ENCODE peak calls at places on chromosomes 3 and 15, in five cellular contexts. E, J, N, W and C are unnamed samples.

GRCh38 chr3:141093397-141093796 is 42.2 kb downstream of the SPSB4 start:
- DNase-seq in E (no peak), J (no peak), N (no peak), W (no peak), C (no peak)

GRCh38 chr3:183301937-183302580 is 49.0 kb downstream of the B3GNT5 start:
- DNase-seq in E (no peak), J (peak; percentile 16), N (no peak), W (no peak), C (no peak)

GRCh38 chr15:39667382-39668127 is 86.7 kb downstream of the THBS1 start:
- DNase-seq in E (no peak), J (no peak), N (no peak), W (no peak), C (no peak)

GRCh38 chr15:52290800-52291199 is 4.8 kb downstream of the MYO5C start:
- DNase-seq in E (no peak), J (no peak), N (no peak), W (no peak), C (no peak)

GRCh38 chr15:56619881-56620280 is 113.4 kb downstream of the ZNF280D start:
- DNase-seq in E (no peak), J (no peak), N (no peak), W (no peak), C (no peak)

GRCh38 chr3:122310361-122310760 is 14.7 kb upstream of the CSTA start:
- DNase-seq in E (no peak), J (no peak), N (no peak), W (no peak), C (peak; percentile 52)

GRCh38 chr15:58487041-58487723 is 55.4 kb downstream of the LIPC start:
- DNase-seq in E (no peak), J (no peak), N (no peak), W (no peak), C (no peak)

GRCh38 chr3:135633078-135633477 is 332.4 kb upstream of the PPP2R3A start:
- DNase-seq in E (no peak), J (no peak), N (no peak), W (no peak), C (no peak)

GRCh38 chr3:57974796-57975388 is 33.3 kb upstream of the FLNB start:
- DNase-seq in E (peak; percentile 91), J (peak; percentile 98), N (no peak), W (no peak), C (no peak)

GRCh38 chr3:194844046-194844445 is 158.4 kb downstream of the FAM43A start:
- DNase-seq in E (no peak), J (no peak), N (no peak), W (no peak), C (no peak)

GRCh38 chr3:151460240-151460639 is 621 bp downstream of the IGSF10 start:
- DNase-seq in E (peak; percentile 5), J (no peak), N (no peak), W (no peak), C (no peak)

GRCh38 chr15:56058986-56059385 is 65.6 kb upstream of the NEDD4 start:
- DNase-seq in E (no peak), J (no peak), N (no peak), W (no peak), C (no peak)

GRCh38 chr3:142889263-142890014 is 556 bp upstream of the PCOLCE2 start:
- DNase-seq in E (no peak), J (no peak), N (no peak), W (no peak), C (no peak)

GRCh38 chr3:168459229-168459784 is 363.6 kb upstream of the GOLIM4 start:
- DNase-seq in E (peak; percentile 69), J (peak; percentile 46), N (no peak), W (no peak), C (no peak)

GRCh38 chr3:194333212-194333980 is 17.7 kb downstream of the CPN2 start:
- DNase-seq in E (peak; percentile 34), J (peak; percentile 80), N (peak; percentile 80), W (peak; percentile 84), C (peak; percentile 93)

GRCh38 chr3:169091196-169091595 is 572.3 kb downstream of the MECOM start:
- DNase-seq in E (peak; percentile 80), J (peak; percentile 76), N (no peak), W (no peak), C (no peak)

GRCh38 chr3:13262493-13263211 is 157.5 kb downstream of the NUP210 start:
- DNase-seq in E (no peak), J (no peak), N (no peak), W (no peak), C (no peak)

GRCh38 chr3:188294823-188295487 is 141.0 kb downstream of the LPP start:
- DNase-seq in E (peak; percentile 94), J (peak; percentile 96), N (no peak), W (no peak), C (peak; percentile 41)

GRCh38 chr3:141940204-141940776 is 63.8 kb downstream of the ATP1B3 start:
- DNase-seq in E (peak; percentile 25), J (peak; percentile 68), N (no peak), W (no peak), C (peak; percentile 73)

GRCh38 chr3:43270078-43270477 is 16.3 kb upstream of the SNRK start:
- DNase-seq in E (no peak), J (no peak), N (no peak), W (no peak), C (no peak)

GRCh38 chr3:67357610-67358458 is 296.6 kb downstream of the SUCLG2 start:
- DNase-seq in E (peak; percentile 22), J (peak; percentile 35), N (no peak), W (no peak), C (no peak)

GRCh38 chr3:29644261-29644660 is 363.4 kb downstream of the RBMS3 start:
- DNase-seq in E (no peak), J (no peak), N (no peak), W (no peak), C (no peak)

GRCh38 chr3:46947981-46948791 is 28.4 kb downstream of the CCDC12 start:
- DNase-seq in E (peak; percentile 28), J (peak; percentile 52), N (peak; percentile 42), W (peak; percentile 83), C (peak; percentile 88)

GRCh38 chr15:89778861-89779260 is 2.7 kb downstream of the MESP2 start:
- DNase-seq in E (no peak), J (no peak), N (no peak), W (no peak), C (peak; percentile 64)

GRCh38 chr3:151012753-151013152 is 40.2 kb upstream of the CLRN1 start:
- DNase-seq in E (no peak), J (no peak), N (no peak), W (no peak), C (no peak)

GRCh38 chr15:40443846-40444245 is 3.1 kb downstream of the BAHD1 start:
- DNase-seq in E (no peak), J (no peak), N (no peak), W (no peak), C (no peak)

GRCh38 chr3:158727499-158728377 is 4.5 kb downstream of the RARRES1 start:
- DNase-seq in E (peak; percentile 91), J (peak; percentile 83), N (peak; percentile 76), W (peak; percentile 63), C (peak; percentile 80)

GRCh38 chr15:62935300-62936081 is 107.1 kb upstream of the TPM1 start:
- DNase-seq in E (no peak), J (no peak), N (no peak), W (no peak), C (no peak)

GRCh38 chr15:62932436-62932835 is 110.1 kb upstream of the TPM1 start:
- DNase-seq in E (peak; percentile 69), J (peak; percentile 95), N (no peak), W (no peak), C (no peak)

GRCh38 chr15:62933388-62933787 is 109.2 kb upstream of the TPM1 start:
- DNase-seq in E (no peak), J (peak; percentile 22), N (no peak), W (no peak), C (no peak)

GRCh38 chr15:62931650-62932049 is 110.9 kb upstream of the TPM1 start:
- DNase-seq in E (no peak), J (no peak), N (no peak), W (no peak), C (no peak)

GRCh38 chr15:62934236-62934971 is 108.1 kb upstream of the TPM1 start:
- DNase-seq in E (no peak), J (no peak), N (no peak), W (no peak), C (no peak)
- H3K4me1 ChIP-seq in E (peaks cover 3% of the 10 kb centered on the region), J (peaks cover 8% of the 10 kb centered on the region), N (no peaks in the 10 kb centered on the region), W (no peaks in the 10 kb centered on the region), C (no peaks in the 10 kb centered on the region)

DNA sequence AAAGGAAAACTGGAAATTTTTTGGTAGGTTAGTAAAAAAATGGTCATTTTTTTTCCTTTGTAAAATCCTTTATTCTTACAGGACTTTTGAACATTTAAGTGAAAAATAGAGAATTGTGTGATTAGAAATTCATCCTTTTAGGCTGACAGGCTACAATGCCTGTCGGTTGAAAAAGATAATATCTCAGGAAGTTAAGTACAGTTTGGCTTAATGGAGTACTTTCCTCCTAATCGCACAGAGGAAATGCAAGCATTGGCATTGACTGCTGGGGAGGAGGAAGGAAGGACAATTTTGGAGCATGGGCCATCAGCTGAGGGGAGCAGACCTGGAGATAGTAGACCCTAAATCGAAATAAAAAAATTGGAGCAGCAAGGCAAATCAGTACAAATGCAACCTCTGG is 135.1 kb upstream of the ICE2 start:
- DNase-seq in E (no peak), J (no peak), N (no peak), W (no peak), C (no peak)
- H3K4me1 ChIP-seq in E (no peaks in the 10 kb centered on the region), J (no peaks in the 10 kb centered on the region), N (no peaks in the 10 kb centered on the region), W (peaks cover 8% of the 10 kb centered on the region), C (no peaks in the 10 kb centered on the region)

GRCh38 chr3:111923095-111923771 is 55.6 kb upstream of the ABHD10 start:
- DNase-seq in E (no peak), J (peak; percentile 22), N (no peak), W (no peak), C (no peak)
- H3K4me1 ChIP-seq in E (peaks cover 3% of the 10 kb centered on the region), J (peaks cover 2% of the 10 kb centered on the region), N (no peaks in the 10 kb centered on the region), W (no peaks in the 10 kb centered on the region), C (no peaks in the 10 kb centered on the region)

DNA sequence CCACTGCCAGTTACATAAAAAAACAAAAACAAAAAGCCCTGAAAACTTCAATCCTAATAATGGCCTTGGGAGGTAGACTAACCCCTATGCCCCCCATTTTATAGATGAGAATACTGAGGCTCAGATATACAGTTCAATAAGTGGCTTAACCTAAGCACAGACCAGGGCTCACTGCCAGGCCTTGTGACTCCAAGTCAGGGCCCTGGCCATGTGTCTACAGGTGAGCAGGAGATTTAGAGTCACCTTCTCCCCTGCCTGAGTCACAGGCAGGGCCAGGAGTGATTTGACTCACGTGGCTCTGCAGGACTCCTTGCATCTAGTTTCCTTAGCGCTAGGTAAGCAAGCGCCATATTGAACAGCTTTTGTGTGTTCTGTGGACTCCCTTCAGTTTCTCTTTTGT is 98.6 kb upstream of the ETV5 start:
- DNase-seq in E (no peak), J (no peak), N (no peak), W (no peak), C (no peak)
- H3K4me1 ChIP-seq in E (peaks cover 13% of the 10 kb centered on the region), J (peaks cover 12% of the 10 kb centered on the region), N (no peaks in the 10 kb centered on the region), W (no peaks in the 10 kb centered on the region), C (no peaks in the 10 kb centered on the region)

GRCh38 chr3:100042577-100042981 is 71.7 kb downstream of the FILIP1L start:
- DNase-seq in E (peak; percentile 89), J (peak; percentile 64), N (no peak), W (no peak), C (no peak)
- H3K4me1 ChIP-seq in E (peaks cover 45% of the 10 kb centered on the region), J (peaks cover 25% of the 10 kb centered on the region), N (peaks cover 16% of the 10 kb centered on the region), W (no peaks in the 10 kb centered on the region), C (peaks cover 8% of the 10 kb centered on the region)